ENCODE peak calls at places on chromosomes 1 and 21, in four cellular contexts. One of them, this sample, is unnamed.

GRCh38 chr1:64112281-64112680 is 91.1 kb upstream of the UBE2U start:
- DNase-seq in activated CD8-positive, alpha-beta memory T cell treated with anti-CD3 and anti-CD28 coated beads, Interleukin-2, amount 10 ng/mL, durations not matched to agents 7 days and 5 days: no peak
- DNase-seq in A549: no peak
- DNase-seq in stimulated activated CD8-positive, alpha-beta memory T cell treated with anti-CD3 and anti-CD28 coated beads, Interleukin-15, amount 100 ng/mL, for 24 hours: no peak
- DNase-seq in this sample: peak

GRCh38 chr1:29646161-29646775 is 409.9 kb downstream of the PTPRU start:
- DNase-seq in activated CD8-positive, alpha-beta memory T cell treated with anti-CD3 and anti-CD28 coated beads, Interleukin-2, amount 10 ng/mL, durations not matched to agents 7 days and 5 days: peak
- DNase-seq in A549: no peak
- DNase-seq in stimulated activated CD8-positive, alpha-beta memory T cell treated with anti-CD3 and anti-CD28 coated beads, Interleukin-15, amount 100 ng/mL, for 24 hours: no peak
- DNase-seq in this sample: no peak

GRCh38 chr21:24290151-24290833 is 1317.0 kb downstream of the MRPL39 start:
- DNase-seq in activated CD8-positive, alpha-beta memory T cell treated with anti-CD3 and anti-CD28 coated beads, Interleukin-2, amount 10 ng/mL, durations not matched to agents 7 days and 5 days: peak
- DNase-seq in A549: no peak
- DNase-seq in stimulated activated CD8-positive, alpha-beta memory T cell treated with anti-CD3 and anti-CD28 coated beads, Interleukin-15, amount 100 ng/mL, for 24 hours: no peak
- DNase-seq in this sample: no peak

GRCh38 chr21:33836408-33836807 is 79.2 kb downstream of the ATP5PO start:
- DNase-seq in activated CD8-positive, alpha-beta memory T cell treated with anti-CD3 and anti-CD28 coated beads, Interleukin-2, amount 10 ng/mL, durations not matched to agents 7 days and 5 days: no peak
- DNase-seq in A549: no peak
- DNase-seq in stimulated activated CD8-positive, alpha-beta memory T cell treated with anti-CD3 and anti-CD28 coated beads, Interleukin-15, amount 100 ng/mL, for 24 hours: no peak
- DNase-seq in this sample: no peak

GRCh38 chr1:40709100-40709801 is 17.7 kb downstream of the NFYC start:
- DNase-seq in activated CD8-positive, alpha-beta memory T cell treated with anti-CD3 and anti-CD28 coated beads, Interleukin-2, amount 10 ng/mL, durations not matched to agents 7 days and 5 days: peak
- DNase-seq in A549: peak
- DNase-seq in stimulated activated CD8-positive, alpha-beta memory T cell treated with anti-CD3 and anti-CD28 coated beads, Interleukin-15, amount 100 ng/mL, for 24 hours: peak
- DNase-seq in this sample: peak

GRCh38 chr1:208115924-208116614 is 128.1 kb downstream of the PLXNA2 start:
- DNase-seq in activated CD8-positive, alpha-beta memory T cell treated with anti-CD3 and anti-CD28 coated beads, Interleukin-2, amount 10 ng/mL, durations not matched to agents 7 days and 5 days: no peak
- DNase-seq in A549: no peak
- DNase-seq in stimulated activated CD8-positive, alpha-beta memory T cell treated with anti-CD3 and anti-CD28 coated beads, Interleukin-15, amount 100 ng/mL, for 24 hours: no peak
- DNase-seq in this sample: no peak

GRCh38 chr1:169527461-169528213 is 41.9 kb upstream of the SLC19A2 start:
- DNase-seq in activated CD8-positive, alpha-beta memory T cell treated with anti-CD3 and anti-CD28 coated beads, Interleukin-2, amount 10 ng/mL, durations not matched to agents 7 days and 5 days: no peak
- DNase-seq in A549: no peak
- DNase-seq in stimulated activated CD8-positive, alpha-beta memory T cell treated with anti-CD3 and anti-CD28 coated beads, Interleukin-15, amount 100 ng/mL, for 24 hours: no peak
- DNase-seq in this sample: no peak

GRCh38 chr21:31594726-31595125 is 64.8 kb upstream of the SOD1 start:
- DNase-seq in activated CD8-positive, alpha-beta memory T cell treated with anti-CD3 and anti-CD28 coated beads, Interleukin-2, amount 10 ng/mL, durations not matched to agents 7 days and 5 days: no peak
- DNase-seq in A549: no peak
- DNase-seq in stimulated activated CD8-positive, alpha-beta memory T cell treated with anti-CD3 and anti-CD28 coated beads, Interleukin-15, amount 100 ng/mL, for 24 hours: no peak
- DNase-seq in this sample: no peak